ENCODE peak calls at places on chromosome 16, in five cellular contexts. One of them, this sample, is unnamed.

GRCh38 chr16:13767215-13767614 is 152.7 kb upstream of the ERCC4 start:
- DNase-seq in mesendoderm: peak
- DNase-seq in stimulated activated naive CD4-positive, alpha-beta T cell: no peak
- DNase-seq in WTC11: no peak
- DNase-seq in T47D: peak
- DNase-seq in this sample: no peak

GRCh38 chr16:67666032-67666537 is 465 bp downstream of the ENKD1 start:
- DNase-seq in T47D: peak
- DNase-seq in stimulated activated naive CD4-positive, alpha-beta T cell: no peak
- DNase-seq in WTC11: peak
- DNase-seq in mesendoderm: peak
- DNase-seq in this sample: peak

GRCh38 chr16:17116595-17117322 is 354.0 kb downstream of the XYLT1 start:
- DNase-seq in T47D: no peak
- DNase-seq in mesendoderm: no peak
- DNase-seq in WTC11: no peak
- DNase-seq in stimulated activated naive CD4-positive, alpha-beta T cell: no peak
- DNase-seq in this sample: no peak

GRCh38 chr16:66344533-66345145 is 21.9 kb upstream of the CDH5 start:
- DNase-seq in mesendoderm: no peak
- DNase-seq in T47D: peak
- DNase-seq in stimulated activated naive CD4-positive, alpha-beta T cell: peak
- DNase-seq in WTC11: no peak
- DNase-seq in this sample: peak

GRCh38 chr16:54657058-54657708 is 273.5 kb upstream of the IRX5 start:
- DNase-seq in stimulated activated naive CD4-positive, alpha-beta T cell: no peak
- DNase-seq in T47D: peak
- DNase-seq in mesendoderm: peak
- DNase-seq in WTC11: no peak
- DNase-seq in this sample: peak

GRCh38 chr16:58332997-58333700 is 38.3 kb upstream of the PRSS54 start:
- DNase-seq in mesendoderm: peak
- DNase-seq in stimulated activated naive CD4-positive, alpha-beta T cell: no peak
- DNase-seq in T47D: peak
- DNase-seq in WTC11: peak
- DNase-seq in this sample: no peak

GRCh38 chr16:62135903-62136302 is 99.7 kb upstream of the CDH8 start:
- DNase-seq in WTC11: no peak
- DNase-seq in stimulated activated naive CD4-positive, alpha-beta T cell: no peak
- DNase-seq in T47D: no peak
- DNase-seq in mesendoderm: no peak
- DNase-seq in this sample: no peak

GRCh38 chr16:46830417-46830901 is 521 bp downstream of the C16orf87 start:
- DNase-seq in WTC11: peak
- DNase-seq in T47D: peak
- DNase-seq in stimulated activated naive CD4-positive, alpha-beta T cell: peak
- DNase-seq in mesendoderm: peak
- DNase-seq in this sample: peak

GRCh38 chr16:54462151-54462651 is 175.6 kb upstream of the IRX3 start:
- DNase-seq in T47D: no peak
- DNase-seq in mesendoderm: no peak
- DNase-seq in WTC11: no peak
- DNase-seq in stimulated activated naive CD4-positive, alpha-beta T cell: no peak
- DNase-seq in this sample: no peak

This sample was measured in OCI-M1.